ENCODE peak calls at places on chromosomes 2 and 18, in eight cellular contexts. T is right atrium auricular region, L is A549, G is psoas muscle, U is GM20000, P is spleen, I is nephron progenitor cell, X is adrenal gland. R is an unnamed sample.

GRCh38 chr18:484749-485464 is 15.6 kb downstream of the COLEC12 start:
- DNase-seq in T (no peak), L (no peak), G (no peak), U (no peak), P (no peak), I (no peak), X (peak), R (no peak)

GRCh38 chr2:159381574-159381973 is 95.1 kb upstream of the WDSUB1 start:
- DNase-seq in T (no peak), L (no peak), G (no peak), U (no peak), P (no peak), I (no peak), X (no peak), R (no peak)

GRCh38 chr18:79950440-79951341 is 762 bp downstream of the SLC66A2 start:
- DNase-seq in T (no peak), L (no peak), G (peak), U (peak), P (peak), I (peak), X (peak), R (peak)

GRCh38 chr2:152400607-152401214 is 65.7 kb downstream of the FMNL2 start:
- DNase-seq in T (no peak), L (no peak), G (no peak), U (no peak), P (no peak), I (no peak), X (no peak), R (no peak)

GRCh38 chr2:238999290-238999741 is 151.4 kb downstream of the TWIST2 start:
- DNase-seq in T (peak), L (no peak), G (peak), U (no peak), P (peak), I (peak), X (peak), R (no peak)

GRCh38 chr2:85705680-85706039 is 11.5 kb downstream of the GNLY start:
- DNase-seq in T (peak), L (peak), G (peak), U (no peak), P (no peak), I (no peak), X (peak), R (no peak)

GRCh38 chr2:63424329-63425078 is 163.8 kb downstream of the WDPCP start:
- DNase-seq in T (no peak), L (peak), G (no peak), U (peak), P (no peak), I (no peak), X (no peak), R (peak)

GRCh38 chr2:170031288-170031687 is 146.7 kb upstream of the MYO3B start:
- DNase-seq in T (no peak), L (no peak), G (no peak), U (no peak), P (no peak), I (no peak), X (no peak), R (no peak)

GRCh38 chr2:161625314-161625919 is 1.2 kb downstream of the SLC4A10 start:
- DNase-seq in T (no peak), L (no peak), G (no peak), U (no peak), P (no peak), I (peak), X (no peak), R (no peak)

GRCh38 chr18:44771957-44772917 is 91.5 kb downstream of the SETBP1 start:
- DNase-seq in T (no peak), L (peak), G (no peak), U (no peak), P (no peak), I (no peak), X (no peak), R (no peak)

GRCh38 chr2:198137733-198138132 is 333.3 kb downstream of the PLCL1 start:
- DNase-seq in T (no peak), L (no peak), G (no peak), U (no peak), P (no peak), I (no peak), X (no peak), R (no peak)
- TF ChIP-seq CTCF in T (no peak), L (no peak), G (no peak), U (no peak), P (no peak), I (peak), X (no peak), R (peak)

GRCh38 chr2:115908731-115909130 is 1466.3 kb downstream of the DPP10 start:
- DNase-seq in T (no peak), L (no peak), G (no peak), U (no peak), P (no peak), I (no peak), X (no peak), R (no peak)

DNA sequence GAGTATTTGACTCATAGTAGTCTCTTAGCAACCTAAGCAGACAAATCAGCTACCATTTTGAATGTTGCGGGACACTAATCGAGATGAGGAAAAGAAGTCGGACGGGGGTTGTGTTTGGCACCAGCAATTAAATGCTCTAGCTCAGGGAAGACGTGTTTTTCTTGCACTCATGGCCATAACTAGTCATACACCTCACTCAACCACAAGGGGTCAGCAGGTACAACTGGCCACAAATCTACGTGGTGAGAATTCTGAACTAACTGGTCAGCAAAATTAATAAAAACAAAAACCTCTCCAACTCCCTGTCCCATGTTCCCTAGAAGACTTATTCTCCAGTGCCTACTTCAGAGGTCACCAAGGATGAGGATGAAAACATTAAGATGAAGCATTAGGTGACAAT is 1467.8 kb downstream of the DPP10 start:
- DNase-seq in T (no peak), L (peak), G (no peak), U (no peak), P (no peak), I (peak), X (no peak), R (no peak)
- TF ChIP-seq CTCF in T (no peak), L (no peak), G (no peak), U (no peak), P (no peak), I (peak), X (no peak), R (no peak)

GRCh38 chr2:50049237-50049636 is 894.9 kb upstream of the FSHR start:
- DNase-seq in T (no peak), L (no peak), G (no peak), U (no peak), P (no peak), I (no peak), X (no peak), R (no peak)

GRCh38 chr2:50051374-50051773 is 897.1 kb upstream of the FSHR start:
- DNase-seq in T (no peak), L (no peak), G (no peak), U (no peak), P (no peak), I (no peak), X (no peak), R (no peak)
- TF ChIP-seq CTCF in T (no peak), L (no peak), G (no peak), U (no peak), P (no peak), I (no peak), X (no peak), R (no peak)

GRCh38 chr2:3199660-3200345 is 177.8 kb downstream of the EIPR1 start:
- DNase-seq in T (no peak), L (no peak), G (no peak), U (no peak), P (no peak), I (no peak), X (no peak), R (no peak)

GRCh38 chr2:3195865-3196504 is 181.6 kb downstream of the EIPR1 start:
- DNase-seq in T (no peak), L (no peak), G (no peak), U (no peak), P (peak), I (no peak), X (no peak), R (no peak)

GRCh38 chr2:3197308-3197707 is 180.3 kb downstream of the EIPR1 start:
- DNase-seq in T (no peak), L (no peak), G (no peak), U (no peak), P (peak), I (no peak), X (no peak), R (no peak)

GRCh38 chr2:3196716-3197115 is 180.9 kb downstream of the EIPR1 start:
- DNase-seq in T (no peak), L (no peak), G (no peak), U (no peak), P (peak), I (no peak), X (no peak), R (no peak)

GRCh38 chr2:3198119-3198518 is 179.5 kb downstream of the EIPR1 start:
- DNase-seq in T (no peak), L (peak), G (no peak), U (no peak), P (no peak), I (peak), X (no peak), R (peak)
- TF ChIP-seq CTCF in T (no peak), L (no peak), G (no peak), U (peak), P (no peak), I (peak), X (peak), R (peak)

GRCh38 chr2:201261471-201261870 is 1.1 kb downstream of the CASP8 start:
- DNase-seq in T (no peak), L (no peak), G (no peak), U (no peak), P (peak), I (no peak), X (no peak), R (no peak)
- TF ChIP-seq CTCF in T (no peak), L (no peak), G (no peak), U (no peak), P (no peak), I (no peak), X (no peak), R (no peak)

GRCh38 chr2:30655660-30656059 is 151.6 kb downstream of the CAPN13 start:
- DNase-seq in T (no peak), L (no peak), G (no peak), U (no peak), P (no peak), I (no peak), X (no peak), R (no peak)
- TF ChIP-seq CTCF in T (no peak), L (no peak), G (no peak), U (no peak), P (no peak), I (no peak), X (no peak), R (no peak)